ENCODE peak calls at places on chromosome 5, in five cellular contexts. C is IMR-90, Z is GM06990, U is fibroblast of villous mesenchyme, J is A549. P is an unnamed sample.

GRCh38 chr5:171661146-171661545 is 124.5 kb upstream of the SMIM23 start:
- DNase-seq in C (no peak), Z (no peak), U (no peak), J (no peak), P (no peak)

GRCh38 chr5:19795218-19795617 is 192.8 kb downstream of the CDH18 start:
- DNase-seq in C (peak; percentile 57), Z (no peak), U (peak; percentile 5), J (peak; percentile 3), P (no peak)

GRCh38 chr5:29811914-29812679 is 1381.4 kb upstream of the CDH6 start:
- DNase-seq in C (no peak), Z (no peak), U (no peak), J (peak; percentile 64), P (no peak)

GRCh38 chr5:1511651-1512540 is 11.9 kb downstream of the LPCAT1 start:
- DNase-seq in C (peak; percentile 55), Z (peak; percentile 15), U (peak; percentile 41), J (peak; percentile 56), P (peak; percentile 38)

GRCh38 chr5:113538313-113538712 is 24.8 kb downstream of the YTHDC2 start:
- DNase-seq in C (no peak), Z (no peak), U (no peak), J (no peak), P (no peak)

GRCh38 chr5:132294728-132295504 is 722 bp downstream of the SLC22A4 start:
- DNase-seq in C (peak; percentile 79), Z (peak; percentile 21), U (peak; percentile 88), J (peak; percentile 79), P (peak; percentile 80)

GRCh38 chr5:101390317-101390908 is 487.3 kb upstream of the ST8SIA4 start:
- DNase-seq in C (peak; percentile 45), Z (no peak), U (peak; percentile 38), J (peak; percentile 80), P (no peak)

GRCh38 chr5:55407984-55408383 is 100.2 kb downstream of the MTREX start:
- DNase-seq in C (no peak), Z (no peak), U (peak; percentile 33), J (no peak), P (no peak)

GRCh38 chr5:58114324-58114723 is 345.6 kb downstream of the PLK2 start:
- DNase-seq in C (peak; percentile 84), Z (no peak), U (no peak), J (no peak), P (no peak)

GRCh38 chr5:57007349-57007748 is 55.4 kb upstream of the MIER3 start:
- DNase-seq in C (no peak), Z (no peak), U (no peak), J (no peak), P (no peak)

GRCh38 chr5:59842999-59843398 is 50.5 kb downstream of the PDE4D start:
- DNase-seq in C (peak; percentile 59), Z (no peak), U (peak; percentile 58), J (no peak), P (no peak)

GRCh38 chr5:76978869-76979268 is 26.0 kb downstream of the CRHBP start:
- DNase-seq in C (no peak), Z (no peak), U (no peak), J (no peak), P (no peak)

GRCh38 chr5:14292766-14293165 is 149.6 kb downstream of the TRIO start:
- DNase-seq in C (no peak), Z (no peak), U (peak; percentile 40), J (no peak), P (no peak)

GRCh38 chr5:135481387-135481786 is 29.2 kb upstream of the TIFAB start:
- DNase-seq in C (no peak), Z (no peak), U (no peak), J (no peak), P (peak; percentile 67)

GRCh38 chr5:58544195-58544594 is 38.7 kb upstream of the RAB3C start:
- DNase-seq in C (no peak), Z (no peak), U (peak; percentile 1), J (no peak), P (no peak)

GRCh38 chr5:69517763-69518212 is 25.2 kb downstream of the OCLN start:
- DNase-seq in C (peak; percentile 40), Z (no peak), U (peak; percentile 65), J (peak; percentile 73), P (no peak)

GRCh38 chr5:74167206-74167929 is 473.2 kb downstream of the ENC1 start:
- DNase-seq in C (peak; percentile 92), Z (no peak), U (peak; percentile 91), J (peak; percentile 41), P (no peak)

GRCh38 chr5:177036921-177037320 is 14.4 kb downstream of the ZNF346 start:
- DNase-seq in C (no peak), Z (no peak), U (no peak), J (no peak), P (no peak)

GRCh38 chr5:138352071-138352721 is at the start of gene KDM3B:
- DNase-seq in C (peak; percentile 80), Z (peak; percentile 92), U (peak; percentile 83), J (peak; percentile 94), P (peak; percentile 95)

GRCh38 chr5:138504799-138505198 is 38.2 kb downstream of the ETF1 start:
- DNase-seq in C (no peak), Z (no peak), U (no peak), J (no peak), P (no peak)

GRCh38 chr5:79774171-79774854 is 84.7 kb downstream of the CMYA5 start:
- DNase-seq in C (peak; percentile 4), Z (no peak), U (peak; percentile 28), J (peak; percentile 31), P (no peak)

GRCh38 chr5:148831590-148832565 is 5.5 kb downstream of the ADRB2 start:
- DNase-seq in C (no peak), Z (peak; percentile 45), U (no peak), J (no peak), P (no peak)

GRCh38 chr5:148829734-148830133 is 3.3 kb downstream of the ADRB2 start:
- DNase-seq in C (no peak), Z (no peak), U (no peak), J (no peak), P (no peak)

GRCh38 chr5:148829248-148829594 is 2.8 kb downstream of the ADRB2 start:
- DNase-seq in C (no peak), Z (no peak), U (no peak), J (no peak), P (no peak)

GRCh38 chr5:148828461-148829247 is 2.2 kb downstream of the ADRB2 start:
- DNase-seq in C (peak; percentile 38), Z (no peak), U (no peak), J (no peak), P (no peak)

GRCh38 chr5:148830220-148830619 is 3.8 kb downstream of the ADRB2 start:
- DNase-seq in C (no peak), Z (no peak), U (no peak), J (no peak), P (no peak)
- H3K4me3 ChIP-seq in C (no peak overlapping the region), Z (no peak overlapping the region), U (no peak overlapping the region), J (no peak overlapping the region), P (no peak overlapping the region)

GRCh38 chr5:139667001-139667729 is 19.0 kb downstream of the CXXC5 start:
- DNase-seq in C (no peak), Z (no peak), U (no peak), J (no peak), P (no peak)

GRCh38 chr5:139666551-139666950 is 18.4 kb downstream of the CXXC5 start:
- DNase-seq in C (no peak), Z (no peak), U (no peak), J (no peak), P (no peak)

GRCh38 chr5:139668924-139669680 is 21.0 kb downstream of the CXXC5 start:
- DNase-seq in C (no peak), Z (peak; percentile 41), U (no peak), J (no peak), P (no peak)

GRCh38 chr5:139668064-139668880 is 20.1 kb downstream of the CXXC5 start:
- DNase-seq in C (no peak), Z (peak; percentile 73), U (peak; percentile 56), J (no peak), P (no peak)

DNA sequence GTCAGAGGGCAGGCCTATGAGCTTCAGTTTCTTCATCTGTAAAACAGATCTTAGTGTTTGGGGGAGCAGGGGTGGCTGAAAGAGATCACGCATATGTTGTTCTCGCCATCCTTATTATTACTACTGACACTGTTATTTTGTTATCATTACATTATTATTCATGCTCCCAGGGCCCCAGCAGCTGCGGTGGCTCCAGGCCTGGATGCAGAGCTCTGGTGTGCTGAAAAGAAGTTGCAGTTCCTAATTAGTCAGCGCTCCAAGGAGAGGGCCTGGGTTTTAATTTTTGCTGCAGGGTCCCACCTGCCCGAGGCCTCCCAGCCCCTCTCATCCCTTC is 19.5 kb downstream of the CXXC5 start:
- DNase-seq in C (peak; percentile 60), Z (no peak), U (no peak), J (no peak), P (no peak)
- H3K4me3 ChIP-seq in C (peak overlapping the region; percentile 14), Z (peak overlapping the region; percentile 69), U (peak overlapping the region; percentile 38), J (peak overlapping the region; percentile 24), P (no peak overlapping the region)

GRCh38 chr5:32020271-32020670 is 153.8 kb downstream of the GOLPH3 start:
- DNase-seq in C (no peak), Z (peak; percentile 37), U (peak; percentile 43), J (no peak), P (no peak)
- H3K4me3 ChIP-seq in C (peak overlapping the region; percentile 23), Z (peak overlapping the region; percentile 44), U (peak overlapping the region; percentile 38), J (no peak overlapping the region), P (no peak overlapping the region)

DNA sequence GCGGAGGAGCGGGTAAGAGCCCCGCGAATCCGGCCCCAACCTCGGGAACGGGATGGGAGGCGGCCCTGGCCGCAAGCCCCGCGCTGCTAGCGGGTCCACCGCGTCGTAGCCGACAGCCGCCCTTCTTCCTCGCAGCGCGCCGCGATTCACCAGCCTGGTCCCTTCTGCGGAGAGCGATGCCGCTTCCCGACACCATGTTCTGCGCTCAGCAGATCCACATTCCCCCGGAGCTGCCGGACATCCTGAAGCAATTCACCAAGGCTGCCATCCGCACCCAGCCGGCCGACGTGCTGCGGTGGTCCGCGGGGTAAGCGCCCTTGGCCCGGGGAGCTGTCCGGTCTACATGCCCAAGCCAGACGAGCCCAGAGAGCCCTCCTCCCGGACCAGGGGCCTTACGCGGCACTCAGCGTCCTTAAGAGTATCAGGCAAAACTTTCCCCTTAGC is 335 bp downstream of the ROPN1L start:
- DNase-seq in C (no peak), Z (no peak), U (no peak), J (no peak), P (peak; percentile 86)
- H3K4me3 ChIP-seq in C (peak overlapping the region; percentile 74), Z (peak overlapping the region; percentile 67), U (peak overlapping the region; percentile 72), J (peak overlapping the region; percentile 57), P (peak overlapping the region; percentile 17)

DNA sequence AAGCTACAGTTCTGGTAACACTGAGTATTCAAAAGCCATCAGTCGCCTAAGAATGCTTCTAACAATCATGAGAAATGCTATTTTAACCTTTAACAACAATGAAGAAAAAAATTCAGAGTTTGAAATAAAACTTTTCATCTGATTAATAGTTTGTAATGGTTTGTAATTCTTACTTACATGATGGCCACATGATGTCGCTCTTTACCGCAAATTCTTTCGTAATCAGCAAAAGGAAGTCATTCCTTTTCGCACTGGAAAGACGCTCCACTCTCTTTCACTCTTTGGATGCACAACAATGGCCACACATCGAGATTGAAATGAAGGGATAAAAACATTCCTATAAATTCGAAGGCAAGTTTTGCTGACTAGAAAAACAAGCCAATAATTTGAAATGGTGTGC is at the start of gene PCDHA7:
- DNase-seq in C (peak; percentile 2), Z (no peak), U (peak; percentile 18), J (peak; percentile 33), P (no peak)
- H3K4me3 ChIP-seq in C (peak within 1 kb of the TSS; percentile 7), Z (no peak within 1 kb of the TSS), U (peak within 1 kb of the TSS; percentile 33), J (no peak within 1 kb of the TSS), P (no peak within 1 kb of the TSS)

GRCh38 chr5:140145818-140146522 is 20.2 kb downstream of the IGIP start:
- DNase-seq in C (peak; percentile 66), Z (peak; percentile 70), U (peak; percentile 64), J (peak; percentile 51), P (peak; percentile 93)
- H3K4me3 ChIP-seq in C (peak overlapping the region; percentile 36), Z (peak overlapping the region; percentile 43), U (peak overlapping the region; percentile 39), J (peak overlapping the region; percentile 31), P (peak overlapping the region; percentile 5)

GRCh38 chr5:112525217-112525616 is 106.1 kb upstream of the EPB41L4A start:
- DNase-seq in C (no peak), Z (no peak), U (no peak), J (no peak), P (no peak)
- H3K4me3 ChIP-seq in C (no peak overlapping the region), Z (no peak overlapping the region), U (no peak overlapping the region), J (no peak overlapping the region), P (no peak overlapping the region)

P was measured in aorta.